ENCODE peak calls at places on chromosomes 16 and 17, in four cellular contexts. G is mucosa of descending colon, Y is PC-9, T is WERI-Rb-1. I is an unnamed sample.

GRCh38 chr16:49664221-49665215 is 191.4 kb downstream of the ZNF423 start:
- DNase-seq in T (no peak), Y (no peak), G (peak; percentile 53), I (no peak)

GRCh38 chr17:48051706-48052486 is 3.7 kb downstream of the NFE2L1 start:
- DNase-seq in G (no peak), T (no peak), Y (peak; percentile 31), I (no peak)

GRCh38 chr17:80261159-80261894 is 675 bp downstream of the RNF213 start:
- DNase-seq in T (peak; percentile 81), G (peak; percentile 86), Y (no peak), I (peak; percentile 59)

GRCh38 chr16:876523-877241 is 76.1 kb upstream of the GNG13 start:
- DNase-seq in Y (no peak), G (peak; percentile 22), T (no peak), I (no peak)

GRCh38 chr17:83150369-83151055 is 71.1 kb downstream of the METRNL start:
- DNase-seq in T (no peak), G (no peak), Y (no peak), I (no peak)

GRCh38 chr17:79023886-79024771 is at the start of gene C1QTNF1:
- DNase-seq in G (peak; percentile 62), T (peak; percentile 84), Y (no peak), I (peak; percentile 36)

GRCh38 chr17:80861360-80861861 is 130.2 kb upstream of the CHMP6 start:
- DNase-seq in G (peak; percentile 19), T (no peak), Y (no peak), I (no peak)

GRCh38 chr17:50062323-50063243 is 6.7 kb downstream of the ITGA3 start:
- DNase-seq in Y (peak; percentile 100), T (no peak), G (peak; percentile 91), I (no peak)

GRCh38 chr17:15944720-15945492 is at the start of gene ADORA2B:
- DNase-seq in Y (peak; percentile 51), T (peak; percentile 80), G (peak; percentile 78), I (peak; percentile 63)

GRCh38 chr17:1907818-1908698 is 78.3 kb downstream of the RPA1 start:
- DNase-seq in T (peak; percentile 88), Y (no peak), G (peak; percentile 49), I (peak; percentile 28)

GRCh38 chr17:31313982-31314787 is at the start of gene EVI2B:
- DNase-seq in G (no peak), Y (peak; percentile 88), T (no peak), I (no peak)

GRCh38 chr16:1163567-1164055 is 10.7 kb downstream of the CACNA1H start:
- DNase-seq in Y (no peak), G (no peak), T (no peak), I (no peak)

GRCh38 chr16:67311607-67312449 is 14.7 kb downstream of the KCTD19 start:
- DNase-seq in G (no peak), Y (peak; percentile 95), T (no peak), I (no peak)

GRCh38 chr16:1723450-1724147 is 17.6 kb downstream of the MAPK8IP3 start:
- DNase-seq in G (no peak), Y (no peak), T (peak; percentile 44), I (peak; percentile 51)

GRCh38 chr17:32445976-32446375 is 1.7 kb downstream of the PSMD11 start:
- DNase-seq in T (no peak), Y (no peak), G (no peak), I (no peak)

GRCh38 chr17:66420961-66421371 is 118.6 kb downstream of the PRKCA start:
- DNase-seq in Y (no peak), G (no peak), T (no peak), I (no peak)

GRCh38 chr17:83177611-83178532 is 98.5 kb downstream of the METRNL start:
- DNase-seq in Y (no peak), G (peak; percentile 43), T (peak; percentile 9), I (no peak)

GRCh38 chr17:70791748-70792443 is 622.6 kb downstream of the KCNJ2 start:
- DNase-seq in G (no peak), Y (no peak), T (no peak), I (no peak)

GRCh38 chr17:27158390-27158789 is 135.5 kb upstream of the WSB1 start:
- DNase-seq in Y (no peak), G (peak; percentile 29), T (no peak), I (no peak)

GRCh38 chr16:66337434-66338188 is 28.9 kb upstream of the CDH5 start:
- DNase-seq in Y (no peak), G (no peak), T (no peak), I (no peak)

GRCh38 chr17:55259684-55260111 is 5.1 kb upstream of the HLF start:
- DNase-seq in G (no peak), Y (no peak), T (no peak), I (no peak)

GRCh38 chr17:1422907-1423306 is 22.9 kb upstream of the YWHAE start:
- DNase-seq in Y (peak; percentile 72), G (no peak), T (no peak), I (no peak)

GRCh38 chr17:74923538-74924249 is 379 bp upstream of the OTOP2 start:
- DNase-seq in G (peak; percentile 73), Y (no peak), T (peak; percentile 84), I (peak; percentile 69)

GRCh38 chr17:35069311-35069710 is 5.8 kb upstream of the RFFL start:
- DNase-seq in G (no peak), Y (no peak), T (peak; percentile 30), I (no peak)

GRCh38 chr17:80220709-80221215 is 535 bp downstream of the SLC26A11 start:
- DNase-seq in G (no peak), Y (no peak), T (peak; percentile 45), I (no peak)

GRCh38 chr17:48162946-48163506 is 55.5 kb downstream of the SNX11 start:
- DNase-seq in Y (no peak), G (no peak), T (no peak), I (no peak)

GRCh38 chr17:64028874-64029464 is 8.5 kb upstream of the ICAM2 start:
- DNase-seq in T (peak; percentile 79), G (no peak), Y (peak; percentile 46), I (peak; percentile 67)

GRCh38 chr16:85084841-85085535 is 27.3 kb downstream of the CIBAR2 start:
- DNase-seq in G (no peak), Y (no peak), T (no peak), I (no peak)

GRCh38 chr16:85087899-85088569 is 24.2 kb downstream of the CIBAR2 start:
- DNase-seq in T (no peak), Y (no peak), G (no peak), I (no peak)

GRCh38 chr16:85083051-85083639 is 29.1 kb downstream of the CIBAR2 start:
- DNase-seq in G (no peak), Y (no peak), T (no peak), I (no peak)

GRCh38 chr16:85086347-85087291 is 25.7 kb downstream of the CIBAR2 start:
- DNase-seq in G (peak; percentile 77), T (peak; percentile 68), Y (peak; percentile 52), I (peak; percentile 68)

DNA sequence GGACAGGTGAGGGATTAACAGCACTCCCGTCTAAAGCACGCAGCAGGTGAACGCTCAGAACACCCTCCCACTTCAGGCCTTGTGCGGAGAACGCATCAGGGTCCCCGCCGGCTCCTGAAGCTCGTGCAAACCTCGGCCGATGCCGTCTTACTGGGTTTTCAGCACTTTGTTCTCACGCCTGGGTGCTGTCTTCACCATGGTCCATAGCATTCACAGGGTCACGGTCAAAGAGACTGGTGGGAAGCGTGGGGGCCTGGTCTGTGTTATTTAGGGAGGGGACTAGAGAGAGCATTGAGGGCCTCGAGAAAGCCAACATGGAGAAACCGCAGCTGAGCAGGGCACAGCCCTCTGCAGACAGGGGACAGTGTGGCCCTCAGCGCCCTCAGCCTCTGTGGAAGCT is 26.6 kb downstream of the CIBAR2 start:
- DNase-seq in G (no peak), T (no peak), Y (no peak), I (no peak)
- TF ChIP-seq CTCF in G (no peak), T (no peak), Y (no peak), I (no peak)

GRCh38 chr17:28743243-28744103 is at the start of gene TRAF4:
- DNase-seq in Y (peak; percentile 94), G (peak; percentile 90), T (peak; percentile 81), I (peak; percentile 69)
- TF ChIP-seq CTCF in Y (peak; percentile 3), G (no peak), T (peak; percentile 15), I (peak; percentile 21)

GRCh38 chr16:14275934-14276333 is 204.8 kb downstream of the MRTFB start:
- DNase-seq in Y (no peak), G (no peak), T (no peak), I (no peak)
- TF ChIP-seq CTCF in Y (no peak), G (no peak), T (no peak), I (no peak)

GRCh38 chr16:88856122-88856827 is 472 bp downstream of the GALNS start:
- DNase-seq in Y (no peak), G (peak; percentile 71), T (no peak), I (peak; percentile 7)

GRCh38 chr16:88856828-88857727 is at the start of the genes GALNS and TRAPPC2L:
- DNase-seq in Y (peak; percentile 77), T (peak; percentile 92), G (peak; percentile 98), I (peak; percentile 100)

GRCh38 chr16:88855736-88856121 is 1.0 kb downstream of the GALNS start:
- DNase-seq in G (no peak), Y (no peak), T (no peak), I (no peak)

GRCh38 chr16:88859381-88860091 is 2.6 kb downstream of the TRAPPC2L start:
- DNase-seq in Y (no peak), G (no peak), T (no peak), I (no peak)

DNA sequence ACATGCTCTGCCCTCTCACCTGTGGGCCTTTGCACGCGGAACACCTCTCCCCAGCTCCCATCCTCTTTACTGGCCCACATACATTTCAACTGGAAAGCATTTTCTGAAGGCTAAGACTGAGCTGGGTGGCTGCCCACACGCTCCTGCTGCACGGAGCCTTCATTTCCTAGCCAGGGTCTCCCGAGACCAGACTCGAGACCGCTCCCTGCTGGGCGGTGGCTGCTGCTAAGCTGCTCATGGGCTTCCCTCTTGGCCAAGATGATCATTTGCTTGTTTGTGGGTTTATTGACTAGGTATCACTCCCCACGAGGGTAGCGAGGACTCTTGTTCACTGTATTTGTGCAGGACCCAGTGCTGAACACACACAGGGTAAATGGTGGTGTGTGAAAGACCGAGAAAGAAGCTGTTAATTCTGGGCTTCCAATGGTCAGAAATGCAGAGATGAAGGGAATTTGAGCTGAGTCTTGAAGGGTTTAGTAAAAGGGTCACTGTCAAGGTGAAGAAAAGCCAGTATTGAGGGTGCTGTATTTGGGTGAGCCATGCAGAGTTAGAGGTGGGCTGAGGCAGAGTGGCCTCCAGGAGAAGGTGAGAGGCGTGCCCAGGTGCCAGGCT is 907 bp downstream of the TRAPPC2L start:
- DNase-seq in T (peak; percentile 57), Y (no peak), G (peak; percentile 84), I (peak; percentile 63)
- TF ChIP-seq CTCF in T (peak; percentile 72), Y (peak; percentile 67), G (peak; percentile 71), I (peak; percentile 74)

GRCh38 chr16:82801361-82801760 is 174.6 kb downstream of the CDH13 start:
- DNase-seq in T (no peak), Y (no peak), G (no peak), I (no peak)

GRCh38 chr16:82792704-82793103 is 165.9 kb downstream of the CDH13 start:
- DNase-seq in T (no peak), Y (no peak), G (no peak), I (no peak)

GRCh38 chr16:82793550-82794244 is 166.9 kb downstream of the CDH13 start:
- DNase-seq in T (no peak), Y (no peak), G (no peak), I (no peak)

DNA sequence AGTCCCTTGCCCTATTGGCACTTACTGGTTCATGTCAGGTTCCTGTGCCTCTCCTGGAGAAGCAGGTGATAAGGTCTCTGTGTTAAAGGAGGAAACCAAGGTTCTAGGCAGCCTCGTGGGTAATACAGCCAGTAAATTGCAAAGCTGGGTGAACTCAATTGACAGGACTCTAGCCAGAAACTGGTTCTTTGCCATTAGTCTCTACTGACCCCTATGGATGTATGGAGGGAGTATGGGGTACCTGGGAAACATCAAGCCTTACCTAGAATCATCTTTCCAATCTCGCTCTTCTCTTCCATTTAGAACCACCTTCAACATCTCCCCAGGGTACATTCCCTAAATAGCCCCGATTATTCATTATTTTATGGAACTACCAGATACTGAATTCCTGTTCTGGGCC is 169.3 kb downstream of the CDH13 start:
- DNase-seq in G (no peak), T (no peak), Y (no peak), I (no peak)
- TF ChIP-seq CTCF in G (no peak), T (peak; percentile 16), Y (no peak), I (no peak)

I was measured in neural crest cell.